ENCODE peak calls at places on chromosomes 11 and 22, in four cellular contexts. H, S, Z and L are unnamed samples. For H3K27me3, the result is how much of the 10 kb centered on the place peaks cover.

GRCh38 chr11:38402063-38402462 is 1804.0 kb upstream of the RAG2 start:
- DNase-seq in S (no peak), H (no peak), Z (no peak), L (no peak)

GRCh38 chr11:45100338-45100737 is 46.1 kb upstream of the PRDM11 start:
- DNase-seq in S (no peak), H (no peak), Z (no peak), L (peak)

GRCh38 chr11:121722431-121723256 is 269.9 kb upstream of the SORL1-AS1 start:
- DNase-seq in S (peak), H (peak), Z (peak), L (peak)

GRCh38 chr11:113387605-113388211 is at the start of gene ANKK1:
- DNase-seq in H (no peak), S (peak), Z (peak), L (no peak)

GRCh38 chr11:69958308-69958707 is 119.8 kb upstream of the ANO1 start:
- DNase-seq in S (no peak), Z (no peak), H (no peak), L (no peak)

GRCh38 chr22:29661355-29661754 is 57.9 kb downstream of the NF2 start:
- DNase-seq in S (no peak), Z (no peak), H (no peak), L (no peak)

GRCh38 chr11:5624489-5625278 is at the start of gene TRIM34:
- DNase-seq in Z (peak), S (no peak), H (peak), L (peak)

GRCh38 chr22:19530751-19531150 is 6.5 kb upstream of the CLDN5 start:
- DNase-seq in H (no peak), S (no peak), Z (no peak), L (no peak)

GRCh38 chr11:61637287-61637686 is 42.9 kb upstream of the DAGLA start:
- DNase-seq in S (no peak), H (no peak), Z (no peak), L (no peak)

GRCh38 chr11:35784699-35785098 is 122.1 kb downstream of the TRIM44 start:
- DNase-seq in Z (no peak), S (no peak), H (no peak), L (no peak)

GRCh38 chr11:114290503-114291239 is 5.5 kb upstream of the NNMT start:
- DNase-seq in Z (no peak), H (no peak), S (no peak), L (no peak)

GRCh38 chr11:97454988-97455387 is 1065.2 kb downstream of the JRKL start:
- DNase-seq in S (no peak), Z (no peak), H (no peak), L (no peak)

GRCh38 chr11:36273110-36273509 is 16.1 kb downstream of the COMMD9 start:
- DNase-seq in Z (no peak), H (no peak), S (no peak), L (no peak)

GRCh38 chr11:46674463-46675287 is 25.7 kb downstream of the ARHGAP1 start:
- DNase-seq in H (no peak), S (peak), Z (peak), L (no peak)

GRCh38 chr11:108984021-108984420 is 319.2 kb downstream of the DDX10 start:
- DNase-seq in S (no peak), Z (no peak), H (no peak), L (no peak)

GRCh38 chr11:102413497-102413896 is 39.1 kb downstream of the TMEM123 start:
- DNase-seq in H (no peak), S (no peak), Z (no peak), L (no peak)

GRCh38 chr11:101446238-101446637 is 137.6 kb downstream of the TRPC6 start:
- DNase-seq in H (no peak), Z (no peak), S (no peak), L (no peak)

GRCh38 chr11:1889527-1889930 is 2.2 kb downstream of the PRR33 start:
- DNase-seq in H (no peak), Z (no peak), S (no peak), L (no peak)

GRCh38 chr22:47029244-47030001 is 267.0 kb downstream of the TBC1D22A start:
- DNase-seq in H (no peak), S (no peak), Z (peak), L (no peak)

GRCh38 chr11:75635009-75635909 is 33.6 kb downstream of the MAP6 start:
- DNase-seq in Z (no peak), H (no peak), S (no peak), L (no peak)

GRCh38 chr22:44268431-44269116 is 44.2 kb downstream of the SHISAL1 start:
- DNase-seq in H (no peak), Z (no peak), S (no peak), L (no peak)

GRCh38 chr11:36012410-36012809 is 68.5 kb downstream of the LDLRAD3 start:
- DNase-seq in Z (no peak), H (no peak), S (no peak), L (peak)

GRCh38 chr11:62552465-62552782 is 5.8 kb upstream of the AHNAK start:
- DNase-seq in H (no peak), Z (no peak), S (no peak), L (no peak)

GRCh38 chr11:113401718-113402117 is 14.1 kb downstream of the ANKK1 start:
- DNase-seq in Z (peak), S (no peak), H (peak), L (no peak)

GRCh38 chr11:65538915-65539374 is 14.1 kb downstream of the SCYL1 start:
- DNase-seq in H (no peak), S (no peak), Z (no peak), L (no peak)

GRCh38 chr22:46750861-46751260 is 11.6 kb upstream of the TBC1D22A start:
- DNase-seq in S (no peak), Z (peak), H (peak), L (no peak)

GRCh38 chr11:7670631-7671030 is 2.7 kb downstream of the CYB5R2 start:
- DNase-seq in S (no peak), H (no peak), Z (no peak), L (no peak)

GRCh38 chr11:35785287-35786167 is 123.0 kb downstream of the TRIM44 start:
- DNase-seq in S (no peak), H (no peak), Z (no peak), L (no peak)

GRCh38 chr22:38412435-38413084 is 42.4 kb downstream of the KCNJ4 start:
- DNase-seq in S (no peak), H (no peak), Z (no peak), L (no peak)

GRCh38 chr11:105070221-105070789 is 25.2 kb upstream of the CARD16 start:
- DNase-seq in S (no peak), Z (no peak), H (no peak), L (no peak)

GRCh38 chr11:37597776-37598175 is 999.7 kb upstream of the RAG2 start:
- DNase-seq in S (no peak), Z (no peak), H (no peak), L (no peak)

GRCh38 chr11:104570088-104570701 is 328.1 kb downstream of the CASP12 start:
- DNase-seq in H (no peak), S (no peak), Z (no peak), L (no peak)

GRCh38 chr22:50627452-50627913 is 469 bp downstream of the ARSA start:
- DNase-seq in Z (peak), H (peak), S (no peak), L (no peak)

GRCh38 chr11:68099474-68100405 is 21.4 kb downstream of the CHKA start:
- DNase-seq in Z (peak), S (no peak), H (peak), L (no peak)

GRCh38 chr11:129391350-129391749 is 15.7 kb downstream of the BARX2 start:
- DNase-seq in S (no peak), H (no peak), Z (no peak), L (no peak)

GRCh38 chr11:129385801-129386200 is 10.2 kb downstream of the BARX2 start:
- DNase-seq in S (no peak), Z (no peak), H (no peak), L (no peak)

GRCh38 chr11:129386795-129387390 is 11.2 kb downstream of the BARX2 start:
- DNase-seq in H (no peak), Z (peak), S (no peak), L (no peak)

GRCh38 chr11:129390303-129390816 is 14.7 kb downstream of the BARX2 start:
- DNase-seq in H (no peak), Z (no peak), S (no peak), L (no peak)

DNA sequence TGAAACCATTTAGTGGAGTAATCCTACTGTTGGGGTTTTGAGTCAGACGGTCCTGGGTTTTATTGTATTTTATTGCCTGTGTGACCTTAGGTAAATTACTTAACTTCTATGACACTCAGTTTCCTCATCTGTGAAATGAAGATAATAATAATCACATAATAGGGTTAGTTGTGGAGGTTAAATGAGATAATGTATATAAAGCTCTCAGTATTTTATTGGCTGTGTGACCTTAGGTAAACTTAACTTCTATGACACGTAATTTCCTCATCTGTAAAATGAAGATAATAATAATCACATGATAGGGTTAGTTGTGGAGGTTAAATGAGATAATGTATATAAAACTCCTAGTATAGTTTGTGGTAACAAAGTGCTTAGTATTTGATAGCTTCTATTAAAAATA is 13.2 kb downstream of the BARX2 start:
- DNase-seq in H (no peak), S (no peak), Z (no peak), L (no peak)
- H3K27me3 ChIP-seq in H (under half), S (under half), Z (under half), L (under half)

GRCh38 chr11:59754859-59755700 is at the start of gene STX3:
- DNase-seq in H (peak), S (no peak), Z (peak), L (peak)
- TF ChIP-seq POLR2A in H (no peak), S (peak), Z (peak), L (no peak)

GRCh38 chr22:23262474-23263332 is 82.4 kb downstream of the BCR start:
- DNase-seq in S (no peak), Z (no peak), H (no peak), L (no peak)

GRCh38 chr22:23265389-23265700 is 85.0 kb downstream of the BCR start:
- DNase-seq in S (no peak), Z (no peak), H (no peak), L (no peak)

GRCh38 chr22:23264610-23265388 is 84.5 kb downstream of the BCR start:
- DNase-seq in S (no peak), Z (no peak), H (peak), L (peak)

GRCh38 chr22:23261900-23262450 is 81.7 kb downstream of the BCR start:
- DNase-seq in S (no peak), Z (no peak), H (no peak), L (no peak)

DNA sequence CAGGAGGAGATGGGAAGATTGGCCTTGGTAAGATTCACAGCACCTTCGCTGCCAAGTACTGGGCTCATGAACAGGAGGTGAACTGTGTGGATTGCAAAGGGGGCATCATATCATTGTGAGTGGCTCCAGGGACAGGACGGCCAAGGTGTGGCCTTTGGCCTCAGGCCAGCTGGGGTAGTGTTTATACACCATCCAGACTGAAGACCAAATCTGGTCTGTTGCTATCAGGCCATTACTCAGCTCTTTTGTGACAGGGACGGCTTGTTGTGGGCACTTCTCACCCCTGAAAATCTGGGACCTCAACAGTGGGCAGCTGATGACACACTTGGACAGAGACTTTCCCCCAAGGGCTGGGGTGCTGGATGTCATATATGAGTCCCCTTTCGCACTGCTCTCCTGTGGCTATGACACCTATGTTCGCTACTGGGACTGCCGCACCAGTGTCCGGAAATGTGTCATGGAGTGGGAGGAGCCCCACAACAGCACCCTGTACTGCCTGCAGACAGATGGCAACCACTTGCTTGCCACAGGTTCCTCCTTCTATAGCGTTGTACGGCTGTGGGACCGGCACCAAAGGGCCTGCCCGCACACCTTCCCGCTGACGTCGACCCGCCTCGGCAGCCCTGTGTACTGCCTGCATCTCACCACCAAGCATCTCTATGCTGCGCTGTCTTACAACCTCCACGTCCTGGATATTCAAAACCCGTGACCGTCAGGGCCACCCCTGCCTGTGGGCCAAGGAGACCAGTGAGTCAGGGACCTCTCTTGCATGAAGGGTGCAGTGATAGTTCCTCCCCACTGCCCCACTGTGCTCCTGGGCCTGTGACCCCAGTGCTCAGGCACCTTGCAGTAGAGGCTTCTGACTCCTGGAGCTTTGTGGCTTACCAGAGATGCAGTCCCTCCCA is 83.6 kb downstream of the BCR start:
- DNase-seq in Z (peak), S (no peak), H (peak), L (no peak)
- H3K27ac ChIP-seq in Z (no peak), S (no peak), H (peak), L (peak)

DNA sequence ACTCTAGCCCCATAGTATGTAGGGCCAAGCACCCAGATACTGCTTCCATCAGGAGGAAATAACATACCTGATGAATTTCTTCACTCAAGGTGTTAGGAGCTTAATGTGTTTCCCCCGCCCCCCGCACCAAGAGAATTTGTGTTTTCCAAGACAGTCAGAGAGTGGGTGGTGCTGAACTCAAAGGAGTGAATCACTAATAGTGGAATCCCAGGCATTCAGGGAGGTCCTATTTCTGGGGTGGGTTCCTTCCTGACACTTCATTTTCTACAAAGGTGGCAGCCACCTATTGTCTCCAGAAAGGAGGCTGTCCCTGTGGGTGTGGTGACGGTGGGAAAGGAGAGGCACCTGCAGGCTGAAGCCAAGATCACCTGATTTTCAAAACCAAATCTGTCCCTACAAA is 50.8 kb upstream of the ELF5 start:
- DNase-seq in Z (no peak), H (no peak), S (peak), L (no peak)
- H3K27me3 ChIP-seq in Z (under half), H (under half), S (under half), L (under half)

DNA sequence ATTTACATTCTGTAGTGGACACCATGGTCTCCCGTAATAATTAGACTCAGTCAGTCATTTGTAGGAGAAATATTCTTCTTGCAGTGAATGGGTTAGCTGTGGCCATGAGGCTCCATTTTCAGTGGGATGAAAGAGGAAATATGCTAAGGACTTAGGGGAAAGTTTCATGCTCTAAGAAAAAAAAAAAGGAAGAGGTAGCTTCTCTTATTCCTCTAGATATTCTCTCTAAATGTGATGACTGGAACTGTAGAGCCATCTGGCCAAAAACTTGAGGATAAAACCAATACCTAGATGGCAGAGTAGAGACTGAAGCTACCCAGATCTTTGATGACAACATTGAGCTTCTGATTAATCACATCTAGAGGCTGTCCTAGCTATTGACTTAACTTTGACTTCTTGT is 75.8 kb upstream of the SESN3 start:
- DNase-seq in S (no peak), Z (no peak), H (no peak), L (no peak)
- TF ChIP-seq POLR2A in S (no peak), Z (no peak), H (no peak), L (no peak)

DNA sequence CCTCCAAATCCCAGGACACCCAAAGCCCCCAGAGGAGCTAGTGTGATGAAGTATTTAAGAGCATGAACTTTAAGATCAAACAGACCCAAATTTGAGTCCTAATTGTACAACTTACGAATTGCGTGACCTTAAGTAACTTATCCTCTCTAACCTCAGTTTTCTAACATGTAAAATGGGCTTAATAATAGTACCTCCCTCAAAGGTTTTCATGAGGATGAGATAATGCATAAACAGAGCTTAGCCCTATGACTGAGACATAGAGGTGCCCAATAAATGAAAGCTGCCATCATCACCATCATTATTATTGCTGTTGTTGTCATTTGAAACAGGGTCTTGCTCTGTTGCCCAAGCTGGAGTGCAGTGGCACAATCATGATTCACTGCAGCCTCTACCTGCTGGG is 9.2 kb downstream of the SCN2B start:
- DNase-seq in S (no peak), Z (no peak), H (no peak), L (no peak)
- H3K27ac ChIP-seq in S (no peak), Z (no peak), H (no peak), L (no peak)

DNA sequence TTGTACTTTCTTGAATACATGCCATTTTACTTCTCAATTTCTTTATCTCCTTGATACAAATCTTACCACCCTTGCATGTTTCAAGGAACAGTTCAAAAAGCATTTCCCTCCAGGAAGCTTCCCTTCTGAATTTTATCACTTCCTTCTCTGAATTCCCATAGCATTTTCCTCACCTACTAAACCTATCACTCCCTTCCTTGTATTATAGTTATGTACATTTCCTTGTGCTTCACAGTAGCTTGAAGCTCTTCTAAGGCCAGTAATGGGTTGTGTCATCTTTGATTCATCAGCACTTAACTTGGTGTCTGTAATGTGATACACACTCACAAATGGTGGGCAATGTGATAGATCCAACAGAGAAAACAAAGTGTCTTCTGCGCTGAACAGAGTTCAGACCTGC is 127.5 kb downstream of the CCDC81 start:
- DNase-seq in S (no peak), Z (no peak), H (no peak), L (no peak)
- H3K27me3 ChIP-seq in S (under half), Z (under half), H (under half), L (under half)

GRCh38 chr22:24156146-24156914 is 25.0 kb upstream of the SUSD2 start:
- DNase-seq in S (no peak), Z (peak), H (peak), L (no peak)
- TF ChIP-seq POLR2A in S (no peak), Z (no peak), H (no peak), L (peak)

DNA sequence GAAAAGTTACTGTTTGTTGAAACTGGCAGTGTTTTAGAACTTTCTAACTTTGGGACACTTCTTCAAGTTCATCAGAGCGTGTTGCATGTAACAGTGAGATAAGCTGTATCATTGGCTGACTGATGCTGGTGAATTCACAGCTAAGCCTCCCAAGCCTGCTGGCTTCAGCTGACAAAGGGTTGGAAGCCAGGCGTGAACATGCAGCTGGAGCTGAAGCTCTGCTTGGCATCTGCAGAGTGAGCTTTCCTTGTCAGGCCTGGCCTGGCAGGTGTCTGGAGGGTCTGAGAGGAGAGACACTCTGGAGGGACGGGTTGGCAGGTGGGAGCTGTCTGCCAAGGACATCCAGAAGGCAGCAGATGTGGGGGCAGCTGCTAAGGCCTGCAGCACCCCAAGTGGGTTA is 1.5 kb downstream of the AMPD3 start:
- DNase-seq in H (no peak), Z (no peak), S (no peak), L (no peak)
- H3K27ac ChIP-seq in H (peak), Z (peak), S (no peak), L (no peak)

GRCh38 chr22:22421392-22421791 is 87.2 kb downstream of the ZNF280B start:
- DNase-seq in S (no peak), Z (no peak), H (no peak), L (no peak)

GRCh38 chr22:22417495-22418162 is 90.9 kb downstream of the ZNF280B start:
- DNase-seq in H (no peak), S (no peak), Z (no peak), L (no peak)

GRCh38 chr22:22418957-22419356 is 89.6 kb downstream of the ZNF280B start:
- DNase-seq in H (no peak), S (no peak), Z (no peak), L (no peak)

GRCh38 chr22:22420580-22420979 is 88.0 kb downstream of the ZNF280B start:
- DNase-seq in H (no peak), S (no peak), Z (no peak), L (no peak)

GRCh38 chr22:22418163-22418549 is 90.4 kb downstream of the ZNF280B start:
- DNase-seq in H (no peak), S (no peak), Z (no peak), L (no peak)
- H3K27me3 ChIP-seq in H (under half), S (half or more), Z (half or more), L (under half)